ENCODE peak calls at places on chromosomes 3 and 15, in six cellular contexts. F, B, L, E, M and U are unnamed samples. For H3K4me1, the result is how much of the 10 kb centered on the place peaks cover.

GRCh38 chr3:37910666-37911400 is 49.2 kb downstream of the CTDSPL start:
- DNase-seq in F (no peak), B (no peak), L (no peak), E (no peak), M (no peak), U (no peak)

GRCh38 chr3:54965746-54966145 is 37.9 kb upstream of the LRTM1 start:
- DNase-seq in F (no peak), B (no peak), L (no peak), E (no peak), M (no peak), U (no peak)

GRCh38 chr3:55826097-55826496 is 339.0 kb upstream of the WNT5A start:
- DNase-seq in F (no peak), B (no peak), L (no peak), E (no peak), M (no peak), U (no peak)

GRCh38 chr3:58144478-58145142 is 66.2 kb downstream of the DNASE1L3 start:
- DNase-seq in F (no peak), B (no peak), L (peak), E (no peak), M (no peak), U (no peak)

GRCh38 chr3:140292684-140293083 is 357.7 kb downstream of the CLSTN2 start:
- DNase-seq in F (no peak), B (no peak), L (no peak), E (peak), M (no peak), U (no peak)

GRCh38 chr3:66482005-66482404 is 18.8 kb downstream of the LRIG1 start:
- DNase-seq in F (no peak), B (no peak), L (no peak), E (no peak), M (no peak), U (no peak)

GRCh38 chr15:61780278-61780677 is 280.0 kb downstream of the VPS13C start:
- DNase-seq in F (no peak), B (no peak), L (no peak), E (no peak), M (no peak), U (no peak)

GRCh38 chr3:124694486-124694885 is 35.8 kb upstream of the UMPS start:
- DNase-seq in F (no peak), B (no peak), L (no peak), E (no peak), M (no peak), U (no peak)

GRCh38 chr15:90650117-90650955 is 66.8 kb upstream of the BLM start:
- DNase-seq in F (no peak), B (peak), L (no peak), E (no peak), M (no peak), U (no peak)

GRCh38 chr3:14203521-14204079 is 25.0 kb downstream of the LSM3 start:
- DNase-seq in F (peak), B (peak), L (peak), E (no peak), M (peak), U (peak)

GRCh38 chr3:107208100-107208499 is 169.1 kb upstream of the CCDC54 start:
- DNase-seq in F (no peak), B (no peak), L (no peak), E (no peak), M (no peak), U (peak)

GRCh38 chr3:136735103-136735502 is 17.1 kb downstream of the STAG1 start:
- DNase-seq in F (no peak), B (no peak), L (no peak), E (no peak), M (no peak), U (no peak)

GRCh38 chr3:132964267-132964666 is 73.9 kb upstream of the TMEM108 start:
- DNase-seq in F (no peak), B (no peak), L (no peak), E (no peak), M (no peak), U (no peak)

GRCh38 chr3:99789322-99789721 is 28.3 kb upstream of the CMSS1 start:
- DNase-seq in F (no peak), B (no peak), L (peak), E (no peak), M (peak), U (no peak)

GRCh38 chr3:171163724-171164465 is 137.4 kb upstream of the SLC2A2 start:
- DNase-seq in F (no peak), B (no peak), L (no peak), E (no peak), M (no peak), U (no peak)

GRCh38 chr3:47394867-47395266 is 14.0 kb downstream of the PTPN23 start:
- DNase-seq in F (no peak), B (no peak), L (no peak), E (no peak), M (no peak), U (no peak)

GRCh38 chr15:68526269-68526668 is 52.5 kb upstream of the CORO2B start:
- DNase-seq in F (no peak), B (no peak), L (no peak), E (no peak), M (no peak), U (no peak)

GRCh38 chr3:45832691-45833090 is 9.2 kb downstream of the LZTFL1 start:
- DNase-seq in F (no peak), B (no peak), L (no peak), E (no peak), M (peak), U (no peak)
- TF ChIP-seq CTCF in F (no peak), B (no peak), L (peak), E (no peak), M (peak), U (no peak)

DNA sequence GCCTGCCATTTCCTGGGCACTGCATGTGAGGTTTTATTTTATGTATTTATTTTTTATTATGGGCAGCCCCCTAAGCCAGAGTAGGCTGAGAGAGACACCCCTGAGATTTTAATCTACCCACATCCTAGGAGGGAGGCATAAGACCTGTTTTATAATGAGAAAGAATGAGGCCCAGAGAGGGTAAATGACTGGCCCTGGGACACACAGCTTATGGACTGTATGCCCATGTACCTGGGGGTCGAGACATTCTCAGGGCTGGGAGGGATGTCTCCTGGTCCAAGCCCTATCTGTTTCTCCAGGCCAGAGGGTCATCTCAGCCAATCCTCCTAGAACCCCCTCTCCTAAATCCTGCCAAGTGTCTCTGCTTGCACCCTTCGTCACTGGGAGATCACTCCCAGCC is 6.1 kb downstream of the PLXND1 start:
- DNase-seq in F (no peak), B (no peak), L (no peak), E (no peak), M (no peak), U (no peak)
- H3K4me1 ChIP-seq in F (half or more), B (half or more), L (half or more), E (half or more), M (half or more), U (under half)

GRCh38 chr15:32643907-32644445 is 2.5 kb downstream of the SCG5 start:
- DNase-seq in F (no peak), B (no peak), L (no peak), E (no peak), M (no peak), U (no peak)

GRCh38 chr15:32651229-32651837 is 9.8 kb downstream of the SCG5 start:
- DNase-seq in F (peak), B (no peak), L (peak), E (no peak), M (peak), U (no peak)

GRCh38 chr15:32646304-32646703 is 4.8 kb downstream of the SCG5 start:
- DNase-seq in F (no peak), B (no peak), L (no peak), E (no peak), M (no peak), U (no peak)

GRCh38 chr15:32652178-32652577 is 10.7 kb downstream of the SCG5 start:
- DNase-seq in F (no peak), B (no peak), L (no peak), E (no peak), M (no peak), U (no peak)

DNA sequence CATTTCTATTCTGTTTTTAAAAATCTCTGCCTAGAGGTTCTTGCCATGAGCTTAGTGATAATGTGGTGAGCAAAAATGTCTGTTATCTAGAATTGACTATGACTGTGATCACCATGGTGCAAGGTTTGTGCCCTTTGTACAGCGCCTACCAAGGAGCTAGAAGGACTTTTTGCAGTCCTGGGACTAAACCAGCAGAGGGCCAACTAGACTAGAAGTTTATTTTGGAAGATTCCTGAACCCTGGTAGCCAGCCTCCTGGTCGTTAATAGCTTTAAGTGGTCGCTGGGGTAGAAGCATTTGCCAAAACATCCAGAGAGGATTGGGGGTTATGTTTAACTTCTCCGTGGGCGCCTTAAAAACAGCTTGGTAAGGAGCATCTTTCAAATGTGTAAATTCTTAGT is 7.8 kb downstream of the SCG5 start:
- DNase-seq in F (no peak), B (no peak), L (peak), E (no peak), M (peak), U (no peak)
- TF ChIP-seq CTCF in F (no peak), B (no peak), L (peak), E (no peak), M (peak), U (no peak)

GRCh38 chr15:91944334-91944733 is 90.8 kb downstream of the SLCO3A1 start:
- DNase-seq in F (no peak), B (no peak), L (no peak), E (no peak), M (no peak), U (no peak)
- H3K4me1 ChIP-seq in F (half or more), B (half or more), L (under half), E (half or more), M (under half), U (under half)